ENCODE peak calls at places on chromosomes 1 and 21, in ten cellular contexts. C, I, E, J, G, K, M, W, D and L are unnamed samples.
A peak's percentile ranks its signal among the peaks of the same experiment; 100 is the strongest.

GRCh38 chr1:5938068-5938740 is 54.0 kb downstream of the NPHP4 start:
- DNase-seq in W (no peak), D (peak; percentile 20), K (no peak), M (no peak), I (no peak), G (no peak), C (no peak), E (no peak), J (no peak), L (no peak)

GRCh38 chr1:244314921-244315544 is 136.7 kb downstream of the ADSS2 start:
- DNase-seq in K (no peak), J (no peak), W (no peak), D (no peak), E (no peak), C (no peak), M (no peak), G (no peak), I (no peak), L (no peak)

GRCh38 chr1:183810756-183811155 is 5.8 kb downstream of the RGL1 start:
- DNase-seq in D (no peak), K (no peak), E (no peak), I (no peak), W (no peak), M (no peak), J (no peak), G (no peak), C (no peak), L (no peak)

GRCh38 chr1:185108324-185108723 is 48.4 kb downstream of the TRMT1L start:
- DNase-seq in E (no peak), I (no peak), M (no peak), G (no peak), C (no peak), D (no peak), J (no peak), K (no peak), W (no peak), L (no peak)

GRCh38 chr1:208936431-208936830 is 647.1 kb upstream of the CAMK1G start:
- DNase-seq in K (no peak), C (no peak), G (no peak), E (no peak), W (no peak), D (no peak), M (no peak), J (no peak), I (no peak), L (no peak)

GRCh38 chr1:3864884-3865283 is 7.6 kb downstream of the DFFB start:
- DNase-seq in W (no peak), J (no peak), E (no peak), D (no peak), M (no peak), C (no peak), G (no peak), K (no peak), I (no peak), L (no peak)

GRCh38 chr21:41357546-41357945 is 4.3 kb upstream of the MX2 start:
- DNase-seq in I (no peak), C (no peak), E (no peak), M (no peak), W (no peak), G (no peak), K (no peak), J (no peak), D (no peak), L (no peak)

GRCh38 chr1:74591954-74592353 is 79.5 kb upstream of the LRRC53 start:
- DNase-seq in D (no peak), J (no peak), I (peak; percentile 14), E (no peak), C (no peak), W (no peak), G (no peak), K (no peak), M (no peak), L (no peak)

GRCh38 chr21:39006653-39007417 is 176.4 kb downstream of the PSMG1 start:
- DNase-seq in J (no peak), E (no peak), C (no peak), W (peak; percentile 65), K (no peak), D (peak; percentile 64), I (no peak), M (peak; percentile 32), G (no peak), L (no peak)

GRCh38 chr1:226404063-226404903 is 3.6 kb downstream of the PARP1 start:
- DNase-seq in D (no peak), E (no peak), J (no peak), M (no peak), K (peak; percentile 74), C (no peak), W (no peak), I (peak; percentile 38), G (no peak), L (no peak)
- H3K4me3 ChIP-seq in D (no peak overlapping the region), E (no peak overlapping the region), J (peak overlapping the region; percentile 96), M (no peak overlapping the region), K (no peak overlapping the region), C (no peak overlapping the region), W (no peak overlapping the region), I (no peak overlapping the region), G (no peak overlapping the region), L (no peak overlapping the region)

GRCh38 chr1:145927073-145927886 is at the start of gene RBM8A:
- DNase-seq in E (peak; percentile 87), W (peak; percentile 96), G (peak; percentile 98), C (peak; percentile 98), M (peak; percentile 98), K (peak; percentile 94), J (peak; percentile 99), I (peak; percentile 83), D (peak; percentile 94), L (peak; percentile 98)

GRCh38 chr1:145922266-145922665 is 3.7 kb upstream of the PEX11B start:
- DNase-seq in G (no peak), K (no peak), E (no peak), I (no peak), J (no peak), D (no peak), C (no peak), W (no peak), M (no peak), L (no peak)

GRCh38 chr1:145926706-145927072 is 595 bp downstream of the RBM8A start:
- DNase-seq in M (no peak), C (no peak), G (no peak), K (no peak), D (no peak), E (no peak), W (no peak), I (no peak), J (no peak), L (no peak)

GRCh38 chr1:145927916-145928647 is 798 bp upstream of the RBM8A start:
- DNase-seq in D (no peak), M (no peak), C (no peak), K (peak; percentile 81), J (no peak), I (no peak), G (no peak), W (peak; percentile 25), E (no peak), L (no peak)
- TF ChIP-seq POLR2AphosphoS5 in D (no peak), M (no peak), C (no peak), K (no peak), J (no peak), I (no peak), G (peak; percentile 22), W (no peak), E (no peak), L (no peak)

DNA sequence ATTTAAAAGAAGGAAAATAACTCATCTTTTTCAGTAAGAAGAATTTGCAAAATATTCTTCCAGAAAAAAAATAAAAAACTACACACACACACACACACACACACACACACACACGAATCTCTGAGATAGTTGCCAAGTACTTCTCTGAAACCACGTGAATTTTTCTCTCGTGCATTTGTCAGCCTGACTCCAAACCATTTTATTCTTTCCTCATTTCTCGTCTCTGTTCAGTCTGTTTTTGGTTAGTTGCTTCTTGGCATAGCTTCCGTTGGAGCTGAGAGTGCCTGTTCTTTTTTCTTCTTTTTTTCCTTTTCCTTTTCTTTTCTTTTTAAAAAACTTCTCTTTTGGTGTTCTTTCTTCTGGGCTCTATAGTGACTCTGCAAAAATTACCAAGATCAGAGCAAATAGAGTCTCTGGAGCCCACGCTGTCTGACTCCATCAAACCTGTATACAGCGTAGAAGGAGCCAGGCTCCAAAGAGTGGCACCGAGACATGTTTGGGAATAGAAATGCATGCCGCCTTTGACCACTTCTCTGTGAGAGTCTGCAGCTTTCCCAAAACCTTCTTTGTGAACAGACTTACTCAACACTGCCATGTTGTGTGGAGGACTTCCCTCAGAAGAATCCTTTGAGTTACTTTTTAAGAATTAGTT is 55.1 kb downstream of the GORAB start:
- DNase-seq in J (no peak), W (no peak), I (no peak), G (no peak), K (no peak), D (no peak), C (no peak), E (no peak), M (no peak), L (no peak)
- H3K4me3 ChIP-seq in J (no peak overlapping the region), W (no peak overlapping the region), I (peak overlapping the region; percentile 35), G (no peak overlapping the region), K (no peak overlapping the region), D (no peak overlapping the region), C (no peak overlapping the region), E (no peak overlapping the region), M (peak overlapping the region; percentile 23), L (no peak overlapping the region)

DNA sequence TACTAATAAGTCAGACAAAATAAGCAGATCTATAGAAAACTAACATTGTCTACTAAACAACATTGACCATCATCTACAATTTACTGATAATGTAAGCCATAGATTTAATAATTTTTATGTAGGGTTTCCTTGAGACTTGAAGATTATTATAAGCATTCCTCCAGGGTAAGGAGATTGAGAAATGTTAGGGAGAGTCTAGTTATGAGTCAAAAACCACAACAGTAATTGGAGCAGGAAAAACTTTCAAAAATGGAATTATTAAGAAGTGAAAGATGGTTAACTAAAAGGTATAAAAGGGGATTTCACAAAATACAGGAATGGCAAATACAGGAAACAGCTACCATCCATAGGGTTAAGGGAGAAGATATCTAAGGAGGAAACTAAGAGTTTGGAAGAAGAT is 12.4 kb upstream of the UHMK1 start:
- DNase-seq in K (no peak), J (no peak), W (no peak), M (no peak), E (no peak), D (no peak), C (no peak), G (no peak), I (no peak), L (no peak)
- TF ChIP-seq POLR2AphosphoS5 in K (no peak), J (no peak), W (no peak), M (no peak), E (no peak), D (no peak), C (no peak), G (no peak), I (no peak), L (no peak)